ENCODE peak calls at places on chromosomes 1 and 21, in four cellular contexts. H is pancreas, J is tibial nerve, Y is lower lobe of right lung. D is an unnamed sample.

GRCh38 chr21:45114072-45114471 is 39.7 kb downstream of the ADARB1 start:
- DNase-seq in Y (no peak), H (no peak), J (no peak), D (no peak)

GRCh38 chr1:85465099-85465790 is at the start of gene DDAH1:
- DNase-seq in Y (peak; percentile 76), H (peak; percentile 88), J (no peak), D (peak; percentile 69)

GRCh38 chr1:211975152-211975941 is 60.0 kb downstream of the INTS7 start:
- DNase-seq in Y (no peak), J (no peak), H (no peak), D (no peak)

GRCh38 chr1:184596950-184597651 is 157.6 kb downstream of the EDEM3 start:
- DNase-seq in Y (no peak), J (no peak), H (no peak), D (no peak)

GRCh38 chr1:22778842-22779520 is 68.3 kb downstream of the EPHB2 start:
- DNase-seq in Y (no peak), J (peak; percentile 20), H (no peak), D (no peak)

GRCh38 chr1:7040969-7041368 is 255.7 kb downstream of the CAMTA1 start:
- DNase-seq in J (no peak), Y (no peak), H (no peak), D (no peak)

GRCh38 chr1:183497218-183497617 is 24.9 kb downstream of the SMG7 start:
- DNase-seq in Y (no peak), H (no peak), J (no peak), D (no peak)

GRCh38 chr1:31931241-31932225 is 6.6 kb downstream of the PTP4A2 start:
- DNase-seq in Y (no peak), J (no peak), H (no peak), D (no peak)

GRCh38 chr1:203299180-203299579 is 6.1 kb upstream of the BTG2 start:
- DNase-seq in J (no peak), H (no peak), Y (no peak), D (no peak)

GRCh38 chr1:63112155-63112914 is 210.0 kb upstream of the FOXD3 start:
- DNase-seq in J (no peak), Y (no peak), H (no peak), D (no peak)

GRCh38 chr1:170305777-170306299 is 160.1 kb downstream of the NTMT2 start:
- DNase-seq in J (no peak), H (no peak), Y (no peak), D (no peak)

GRCh38 chr1:165114022-165114888 is 242.3 kb downstream of the LMX1A start:
- DNase-seq in Y (no peak), J (peak; percentile 71), H (no peak), D (peak; percentile 64)

GRCh38 chr1:91683598-91683951 is 182.9 kb downstream of the CDC7 start:
- DNase-seq in J (no peak), Y (no peak), H (no peak), D (no peak)

GRCh38 chr1:147504801-147505303 is 36.4 kb upstream of the BCL9 start:
- DNase-seq in H (no peak), Y (no peak), J (no peak), D (peak; percentile 86)

GRCh38 chr1:114310771-114311251 is 157.1 kb upstream of the SYT6 start:
- DNase-seq in Y (no peak), J (no peak), H (no peak), D (no peak)

GRCh38 chr21:16837319-16837718 is 675.5 kb upstream of the CXADR start:
- DNase-seq in H (no peak), Y (no peak), J (no peak), D (no peak)

GRCh38 chr1:53521900-53522552 is 62.8 kb downstream of the DMRTB1 start:
- DNase-seq in H (no peak), Y (no peak), J (no peak), D (no peak)

GRCh38 chr1:101959456-101959855 is 37.3 kb downstream of the OLFM3 start:
- DNase-seq in J (no peak), Y (no peak), H (no peak), D (no peak)

GRCh38 chr1:12104417-12104816 is 41.3 kb downstream of the TNFRSF8 start:
- DNase-seq in J (no peak), H (no peak), Y (no peak), D (no peak)

GRCh38 chr1:16236091-16236494 is 890 bp downstream of the CPLANE2 start:
- DNase-seq in J (no peak), Y (no peak), H (no peak), D (no peak)

GRCh38 chr1:220813013-220813412 is 26.3 kb downstream of the MTARC1 start:
- DNase-seq in J (no peak), Y (no peak), H (no peak), D (no peak)

GRCh38 chr1:39905142-39905541 is 3.4 kb upstream of the MYCL start:
- DNase-seq in Y (no peak), J (no peak), H (no peak), D (no peak)

GRCh38 chr1:39910263-39910662 is 8.5 kb upstream of the MYCL start:
- DNase-seq in J (no peak), Y (no peak), H (no peak), D (no peak)

GRCh38 chr1:39907532-39908453 is 6.1 kb upstream of the MYCL start:
- DNase-seq in Y (no peak), J (no peak), H (no peak), D (no peak)

DNA sequence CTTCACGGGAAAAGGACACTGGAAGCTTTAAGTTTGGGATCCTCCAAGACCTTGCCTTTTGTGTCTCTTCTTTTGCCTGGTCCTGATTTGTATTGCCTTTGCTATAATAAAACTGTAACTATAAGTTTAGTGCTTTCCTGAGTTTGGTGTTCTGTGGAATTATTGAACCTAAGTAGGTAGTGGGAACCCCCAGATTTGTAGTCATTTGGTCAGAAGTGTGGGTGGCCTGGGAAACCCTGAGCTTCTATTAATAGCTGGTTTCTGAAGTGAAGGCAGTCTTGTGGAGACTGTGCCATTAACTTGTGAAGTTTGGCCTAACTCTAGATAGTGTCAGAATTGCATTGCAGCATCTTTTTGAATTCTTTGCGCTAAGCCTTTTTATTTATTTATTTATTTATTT is 6.8 kb upstream of the MYCL start:
- DNase-seq in H (no peak), Y (no peak), J (no peak), D (no peak)
- H3K27ac ChIP-seq in H (no peak overlapping the region), Y (no peak overlapping the region), J (no peak overlapping the region), D (no peak overlapping the region)

DNA sequence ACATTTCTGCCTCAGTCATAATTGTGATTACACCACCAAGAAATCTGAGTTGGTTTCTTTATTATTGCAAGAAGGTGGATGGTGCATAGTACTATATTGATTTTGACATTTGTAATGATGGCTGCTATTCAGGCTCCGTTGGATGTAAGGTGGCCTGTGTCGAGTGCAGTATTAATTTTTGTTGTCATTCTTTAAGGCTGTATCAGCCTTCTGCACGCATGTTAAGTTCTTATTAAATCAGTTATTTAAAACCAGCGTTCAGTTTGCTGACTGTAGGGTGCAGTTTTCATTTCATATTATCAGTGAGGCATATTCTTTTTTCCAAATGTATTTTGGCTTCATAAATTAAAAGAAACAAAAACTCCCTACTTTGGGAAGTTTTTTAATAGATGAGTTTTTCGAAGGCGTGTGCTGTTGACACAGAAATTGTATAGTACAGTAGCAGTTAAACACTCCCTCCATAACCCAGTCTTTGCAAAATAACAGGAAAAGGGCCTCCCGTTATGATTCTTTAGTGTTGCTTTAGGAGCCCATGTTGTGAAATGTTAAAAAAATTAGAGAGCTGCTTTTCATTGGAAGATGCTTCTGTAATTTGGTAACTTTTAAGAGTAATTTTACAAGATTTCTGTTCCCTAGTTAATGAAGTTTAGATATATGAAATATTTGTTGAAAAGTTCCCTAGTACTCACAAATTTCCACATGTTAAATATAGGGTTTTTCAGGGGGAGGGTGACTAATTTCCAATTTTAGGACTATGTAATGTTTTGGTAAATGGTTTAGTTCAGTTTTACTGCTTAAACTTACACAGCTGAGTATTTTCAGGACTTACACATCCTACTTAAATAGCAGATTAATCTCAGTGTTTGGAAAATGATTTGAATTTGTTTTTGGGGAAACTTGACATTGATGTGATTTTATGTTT is 1.9 kb downstream of the CAMSAP2 start:
- DNase-seq in J (no peak), Y (no peak), H (no peak), D (no peak)
- H3K4me3 ChIP-seq in J (peak overlapping the region; percentile 63), Y (peak overlapping the region; percentile 88), H (peak overlapping the region; percentile 80), D (peak overlapping the region; percentile 92)

DNA sequence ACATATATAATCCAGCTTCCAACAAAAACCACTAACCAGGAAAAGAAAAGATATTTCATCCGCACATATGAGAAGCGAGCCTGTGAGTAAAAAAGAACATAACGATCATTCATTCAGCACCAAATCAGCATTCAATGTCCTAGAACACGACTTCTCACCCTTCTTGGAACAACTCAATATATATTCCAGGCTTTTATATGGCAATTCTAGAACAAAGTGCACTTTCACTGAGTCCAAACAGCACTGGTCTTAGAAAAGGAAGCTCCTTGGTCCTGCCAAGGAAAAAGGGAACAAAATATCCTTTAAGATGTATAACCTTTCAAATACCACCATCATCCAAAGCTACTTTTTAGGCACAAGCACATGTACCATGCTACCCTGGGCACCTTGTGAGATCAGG is 44.5 kb downstream of the RPL5 start:
- DNase-seq in Y (no peak), H (no peak), J (no peak), D (no peak)
- TF ChIP-seq CTCF in Y (no peak), H (no peak), J (no peak), D (no peak)

GRCh38 chr1:28243685-28244439 is 7.9 kb downstream of the ATP5IF1 start:
- DNase-seq in Y (no peak), J (no peak), H (no peak), D (no peak)
- H3K27ac ChIP-seq in Y (peak overlapping the region; percentile 10), J (no peak overlapping the region), H (peak overlapping the region; percentile 57), D (no peak overlapping the region)

DNA sequence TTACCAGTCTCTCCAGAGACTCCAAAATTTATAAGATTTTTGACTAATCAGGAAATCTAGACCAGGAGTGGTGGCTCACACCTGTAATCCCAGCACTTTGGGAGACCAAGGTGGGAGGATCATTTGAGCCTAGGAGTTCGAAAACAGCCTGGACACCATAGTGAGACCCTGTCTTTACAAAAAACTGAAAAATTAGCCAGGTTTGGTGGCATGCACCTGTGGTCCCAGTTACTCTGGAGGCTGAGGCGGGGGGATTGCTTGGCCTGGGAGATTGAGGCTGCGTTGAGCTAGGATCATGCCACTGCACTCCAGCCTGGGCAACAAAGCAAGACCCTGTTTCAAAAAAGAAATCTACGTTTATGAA is 10.0 kb downstream of the ATP8B2 start:
- DNase-seq in J (no peak), Y (no peak), H (no peak), D (no peak)
- H3K4me3 ChIP-seq in J (no peak overlapping the region), Y (no peak overlapping the region), H (no peak overlapping the region), D (no peak overlapping the region)

GRCh38 chr1:247574664-247575063 is 13.5 kb upstream of the OR2G2 start:
- DNase-seq in J (no peak), Y (no peak), H (no peak), D (no peak)

GRCh38 chr1:247578946-247579460 is 9.2 kb upstream of the OR2G2 start:
- DNase-seq in Y (no peak), J (no peak), H (no peak), D (no peak)

GRCh38 chr1:247574236-247574635 is 13.9 kb upstream of the OR2G2 start:
- DNase-seq in H (no peak), J (no peak), Y (no peak), D (no peak)

GRCh38 chr1:247576514-247576913 is 11.6 kb upstream of the OR2G2 start:
- DNase-seq in J (no peak), H (no peak), Y (no peak), D (no peak)
- TF ChIP-seq CTCF in J (no peak), H (no peak), Y (peak; percentile 36), D (no peak)